ENCODE peak calls at places on chromosomes 11 and 22, in eight cellular contexts. S is sigmoid colon, W is stomach, K is transverse colon, C is K562, P is upper lobe of left lung, E is HepG2, U is GM12878. Q is an unnamed sample.

GRCh38 chr11:46332568-46333128 is 14.6 kb upstream of the DGKZ start:
- DNase-seq in S (no peak), W (no peak), K (no peak), C (no peak), P (no peak), E (no peak), U (no peak), Q (no peak)

GRCh38 chr11:92978226-92979111 is 9.0 kb downstream of the MTNR1B start:
- DNase-seq in S (no peak), W (peak), K (no peak), C (no peak), P (no peak), E (no peak), U (no peak), Q (no peak)

GRCh38 chr11:40215605-40216004 is 1243.8 kb downstream of the LRRC4C start:
- DNase-seq in S (no peak), W (no peak), K (no peak), C (no peak), P (no peak), E (no peak), U (no peak), Q (no peak)

GRCh38 chr11:35144103-35144741 is 5.3 kb downstream of the CD44 start:
- DNase-seq in S (no peak), W (peak), K (peak), C (no peak), P (peak), E (no peak), U (peak), Q (peak)

GRCh38 chr11:81255905-81256304 is 1477.8 kb downstream of the FAM181B start:
- DNase-seq in S (no peak), W (no peak), K (no peak), C (no peak), P (no peak), E (no peak), U (no peak), Q (no peak)

GRCh38 chr11:76686261-76687079 is 15.9 kb upstream of the LRRC32 start:
- DNase-seq in S (no peak), W (no peak), K (no peak), C (no peak), P (no peak), E (no peak), U (no peak), Q (no peak)

GRCh38 chr22:32617271-32617670 is 142.7 kb downstream of the FBXO7 start:
- DNase-seq in S (no peak), W (no peak), K (no peak), C (no peak), P (no peak), E (no peak), U (no peak), Q (no peak)

GRCh38 chr11:109133159-109133558 is 288.8 kb upstream of the C11orf87 start:
- DNase-seq in S (no peak), W (no peak), K (no peak), C (no peak), P (no peak), E (no peak), U (no peak), Q (no peak)

GRCh38 chr11:27991731-27992130 is 116.2 kb downstream of the KIF18A start:
- DNase-seq in S (no peak), W (no peak), K (no peak), C (no peak), P (no peak), E (peak), U (no peak), Q (no peak)

GRCh38 chr22:44210721-44211120 is 30.0 kb downstream of the PARVG start:
- DNase-seq in S (peak), W (no peak), K (no peak), C (no peak), P (peak), E (no peak), U (no peak), Q (no peak)

GRCh38 chr11:43693069-43693468 is 12.5 kb downstream of the HSD17B12 start:
- DNase-seq in S (no peak), W (no peak), K (no peak), C (no peak), P (no peak), E (no peak), U (no peak), Q (no peak)

GRCh38 chr22:43901976-43902643 is 10.3 kb upstream of the PNPLA5 start:
- DNase-seq in S (no peak), W (no peak), K (no peak), C (no peak), P (no peak), E (no peak), U (no peak), Q (no peak)

GRCh38 chr11:12285106-12285505 is 92.3 kb upstream of the PARVA start:
- DNase-seq in S (no peak), W (no peak), K (no peak), C (no peak), P (no peak), E (no peak), U (no peak), Q (peak)

GRCh38 chr22:37310815-37311595 is 28.7 kb downstream of the CYTH4 start:
- DNase-seq in S (no peak), W (no peak), K (no peak), C (no peak), P (peak), E (no peak), U (no peak), Q (no peak)

GRCh38 chr11:91761406-91762027 is 463.1 kb upstream of the FAT3 start:
- DNase-seq in S (no peak), W (no peak), K (no peak), C (no peak), P (no peak), E (no peak), U (no peak), Q (no peak)

GRCh38 chr11:35725880-35726279 is 63.3 kb downstream of the TRIM44 start:
- DNase-seq in S (no peak), W (no peak), K (no peak), C (peak), P (peak), E (no peak), U (no peak), Q (no peak)

GRCh38 chr22:19679476-19680099 is 34.7 kb upstream of the SEPTIN5 start:
- DNase-seq in S (peak), W (peak), K (peak), C (peak), P (peak), E (no peak), U (no peak), Q (no peak)

GRCh38 chr11:18775492-18776292 is 15.9 kb downstream of the PTPN5 start:
- DNase-seq in S (no peak), W (peak), K (peak), C (peak), P (peak), E (peak), U (no peak), Q (no peak)

GRCh38 chr11:27211370-27212127 is 151.5 kb downstream of the CCDC34 start:
- DNase-seq in S (no peak), W (no peak), K (no peak), C (peak), P (no peak), E (no peak), U (no peak), Q (no peak)

GRCh38 chr22:49567894-49568750 is 259.6 kb downstream of the BRD1 start:
- DNase-seq in S (peak), W (no peak), K (peak), C (no peak), P (peak), E (no peak), U (no peak), Q (peak)

GRCh38 chr11:12394601-12395000 is 17.2 kb downstream of the PARVA start:
- DNase-seq in S (no peak), W (no peak), K (no peak), C (no peak), P (no peak), E (no peak), U (no peak), Q (no peak)

GRCh38 chr11:126354631-126355323 is 709 bp upstream of the ST3GAL4 start:
- DNase-seq in S (peak), W (no peak), K (no peak), C (peak), P (no peak), E (no peak), U (no peak), Q (peak)

GRCh38 chr22:44714703-44715350 is 12.8 kb downstream of the PRR5 start:
- DNase-seq in S (no peak), W (no peak), K (no peak), C (no peak), P (no peak), E (no peak), U (no peak), Q (no peak)

GRCh38 chr11:19511413-19512183 is 201.0 kb upstream of the NAV2 start:
- DNase-seq in S (peak), W (peak), K (peak), C (no peak), P (no peak), E (no peak), U (no peak), Q (no peak)

GRCh38 chr22:38347181-38347943 is 30.1 kb upstream of the CSNK1E start:
- DNase-seq in S (peak), W (peak), K (no peak), C (no peak), P (no peak), E (no peak), U (no peak), Q (peak)

GRCh38 chr11:10109836-10110235 is 184.2 kb downstream of the SBF2 start:
- DNase-seq in S (no peak), W (no peak), K (no peak), C (no peak), P (no peak), E (no peak), U (no peak), Q (no peak)

GRCh38 chr11:22192642-22193347 is at the start of gene ANO5:
- DNase-seq in S (peak), W (peak), K (peak), C (peak), P (peak), E (no peak), U (no peak), Q (peak)

GRCh38 chr22:43155789-43156188 is 4.4 kb downstream of the TSPO start:
- DNase-seq in S (no peak), W (no peak), K (no peak), C (no peak), P (peak), E (no peak), U (no peak), Q (no peak)

GRCh38 chr22:48492371-48493320 is 1335.0 kb downstream of the BRD1 start:
- DNase-seq in S (peak), W (peak), K (peak), C (peak), P (peak), E (peak), U (peak), Q (peak)
- TF ChIP-seq EP300 in S (no peak), W (no peak), K (no peak), C (no peak), P (no peak), E (no peak), U (no peak), Q (no peak)

GRCh38 chr11:71927813-71928738 is at the start of gene XNDC1N:
- DNase-seq in S (peak), W (peak), K (peak), C (peak), P (peak), E (peak), U (no peak), Q (peak)
- TF ChIP-seq POLR2AphosphoS5 in S (no peak), W (no peak), K (no peak), C (peak), P (no peak), E (peak), U (peak), Q (no peak)

GRCh38 chr11:59729884-59730283 is 16.2 kb upstream of the OR10V1 start:
- DNase-seq in S (no peak), W (no peak), K (no peak), C (no peak), P (no peak), E (no peak), U (no peak), Q (no peak)

GRCh38 chr11:59728913-59729312 is 15.3 kb upstream of the OR10V1 start:
- DNase-seq in S (no peak), W (no peak), K (no peak), C (no peak), P (peak), E (no peak), U (no peak), Q (no peak)
- TF ChIP-seq EP300 in S (no peak), W (no peak), K (no peak), C (no peak), P (no peak), E (no peak), U (no peak), Q (no peak)

DNA sequence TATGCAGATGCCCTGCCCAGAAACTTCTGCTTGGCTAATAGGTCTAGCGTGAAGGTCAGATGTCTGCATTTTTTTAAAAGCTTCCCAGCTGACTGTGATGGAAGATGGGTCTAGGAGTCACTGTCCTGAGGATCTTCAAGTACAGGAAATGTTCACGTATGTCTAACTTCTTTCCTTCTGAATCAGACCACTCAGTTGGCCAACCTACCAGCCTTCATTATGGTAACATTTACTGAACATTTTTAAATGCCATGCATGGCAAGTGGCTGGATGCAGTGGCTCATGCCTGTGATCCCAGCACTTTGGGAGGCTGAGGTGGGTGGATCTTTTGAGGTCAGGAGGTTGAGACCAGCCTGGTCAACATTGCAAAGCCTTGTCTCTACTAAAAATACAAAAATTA is 1.1 kb upstream of the PRG2 start:
- DNase-seq in S (no peak), W (no peak), K (no peak), C (no peak), P (no peak), E (no peak), U (no peak), Q (no peak)
- TF ChIP-seq POLR2AphosphoS5 in S (no peak), W (no peak), K (no peak), C (no peak), P (no peak), E (no peak), U (no peak), Q (no peak)

GRCh38 chr11:134207538-134208239 is 16.1 kb downstream of the NCAPD3 start:
- DNase-seq in S (no peak), W (peak), K (peak), C (peak), P (peak), E (peak), U (no peak), Q (no peak)
- TF ChIP-seq EP300 in S (no peak), W (no peak), K (no peak), C (no peak), P (no peak), E (no peak), U (no peak), Q (no peak)

GRCh38 chr11:3807856-3808845 is at the start of gene PGAP2:
- DNase-seq in S (peak), W (peak), K (peak), C (peak), P (peak), E (peak), U (no peak), Q (peak)
- TF ChIP-seq POLR2AphosphoS5 in S (no peak), W (no peak), K (no peak), C (no peak), P (peak), E (peak), U (no peak), Q (no peak)

DNA sequence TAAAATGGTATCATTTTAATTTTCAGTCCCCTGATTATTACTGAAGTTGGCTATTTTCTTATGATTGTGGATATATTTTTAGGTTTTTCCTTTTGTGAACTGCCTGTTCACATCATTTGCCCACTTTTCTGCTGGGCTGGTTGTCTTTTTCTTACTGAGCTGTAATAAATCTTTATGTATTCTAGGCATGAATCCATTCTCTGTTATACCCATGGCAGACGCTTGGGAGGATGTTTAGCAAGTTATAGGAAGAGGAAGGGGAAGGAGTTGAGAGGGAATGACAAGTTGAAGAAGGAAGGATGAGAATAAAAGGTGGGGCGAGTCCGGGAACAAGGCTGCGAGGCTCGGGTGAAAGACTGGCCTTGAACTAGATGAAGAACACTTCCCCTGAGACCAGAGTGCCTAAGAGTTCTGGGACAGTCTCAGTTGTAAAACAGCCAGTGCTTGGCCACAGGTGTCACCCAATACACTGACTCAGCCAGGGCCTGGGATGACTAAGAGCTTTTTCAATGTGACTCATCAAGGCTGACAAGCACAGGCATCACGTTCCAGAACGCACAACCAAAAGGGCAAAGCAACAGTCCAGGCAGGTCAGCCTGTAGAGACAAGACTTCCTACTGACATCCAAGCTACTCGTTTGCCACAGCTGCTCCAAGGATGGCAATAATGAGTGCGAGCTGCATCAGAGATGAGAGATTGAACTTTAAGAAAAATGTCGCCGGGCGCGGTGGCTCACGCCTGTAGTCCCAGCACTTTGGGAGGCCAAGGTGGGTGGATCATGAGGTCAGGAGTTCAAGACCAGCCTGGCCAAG is 35.2 kb downstream of the LRFN4 start:
- DNase-seq in S (no peak), W (peak), K (peak), C (peak), P (peak), E (peak), U (peak), Q (no peak)
- TF ChIP-seq EP300 in S (no peak), W (no peak), K (no peak), C (peak), P (no peak), E (no peak), U (peak), Q (no peak)

DNA sequence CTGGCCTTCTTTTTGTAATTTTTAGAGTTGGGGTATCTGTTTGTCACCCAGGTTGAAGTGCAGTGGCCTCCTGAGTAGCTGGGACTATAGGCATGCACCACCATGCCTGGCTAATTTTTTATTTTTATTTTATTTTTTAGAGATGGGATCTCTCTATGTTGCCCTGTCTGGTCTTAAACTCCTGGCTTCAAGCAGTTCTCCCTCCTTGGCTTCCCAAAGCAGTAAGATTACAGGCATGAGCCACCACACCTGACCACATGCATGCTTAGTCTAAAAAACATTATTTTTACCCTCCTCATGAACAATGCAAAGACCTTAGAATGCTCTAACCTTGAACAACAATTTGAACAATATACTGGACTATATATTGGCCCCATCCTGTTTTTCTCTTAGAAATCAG is 22.1 kb upstream of the PITPNB start:
- DNase-seq in S (no peak), W (no peak), K (no peak), C (no peak), P (no peak), E (no peak), U (no peak), Q (no peak)
- TF ChIP-seq POLR2AphosphoS5 in S (no peak), W (no peak), K (no peak), C (no peak), P (no peak), E (no peak), U (no peak), Q (no peak)

Q was measured in suprapubic skin.